ENCODE peak calls at places on chromosomes 4 and X, in nine cellular contexts. D, G, R, H, V, L, Q, N and M are unnamed samples.
A peak's percentile ranks its signal among the peaks of the same experiment; 100 is the strongest.

GRCh38 chr4:96912731-96913130 is 1072.8 kb downstream of the PDHA2 start:
- DNase-seq in D (peak; percentile 73), G (no peak), R (no peak), H (no peak), V (no peak), L (no peak), Q (no peak), N (no peak), M (no peak)

GRCh38 chrX:134949271-134949670 is 41.5 kb upstream of the SMIM10 start:
- DNase-seq in D (no peak), G (peak; percentile 62), R (peak; percentile 26), H (no peak), V (no peak), L (no peak), Q (peak; percentile 49), N (no peak), M (peak; percentile 39)

GRCh38 chrX:2928127-2928582 is 984 bp downstream of the ARSD start:
- DNase-seq in D (peak; percentile 85), G (no peak), R (peak; percentile 38), H (peak; percentile 82), V (peak; percentile 80), L (no peak), Q (no peak), N (no peak), M (no peak)

GRCh38 chrX:28586891-28587635 is at the start of gene IL1RAPL1:
- DNase-seq in D (peak; percentile 42), G (no peak), R (peak; percentile 38), H (no peak), V (no peak), L (peak; percentile 9), Q (peak; percentile 67), N (no peak), M (peak; percentile 52)

GRCh38 chr4:6550821-6551220 is 24.2 kb upstream of the MAN2B2 start:
- DNase-seq in D (no peak), G (no peak), R (no peak), H (no peak), V (no peak), L (no peak), Q (no peak), N (no peak), M (no peak)

GRCh38 chr4:127309360-127310095 is 323.2 kb upstream of the INTU start:
- DNase-seq in D (no peak), G (peak; percentile 21), R (peak; percentile 43), H (no peak), V (no peak), L (no peak), Q (no peak), N (no peak), M (no peak)

GRCh38 chr4:3877236-3877635 is 111.1 kb downstream of the ADRA2C start:
- DNase-seq in D (no peak), G (no peak), R (peak; percentile 41), H (no peak), V (no peak), L (no peak), Q (no peak), N (no peak), M (no peak)

GRCh38 chr4:9946171-9946570 is 75.1 kb downstream of the SLC2A9 start:
- DNase-seq in D (no peak), G (no peak), R (no peak), H (no peak), V (no peak), L (no peak), Q (no peak), N (no peak), M (no peak)

GRCh38 chr4:142475663-142476062 is 370.4 kb downstream of the INPP4B start:
- DNase-seq in D (no peak), G (no peak), R (peak; percentile 30), H (no peak), V (no peak), L (no peak), Q (peak; percentile 89), N (no peak), M (no peak)

GRCh38 chr4:42610941-42611340 is 46.0 kb downstream of the ATP8A1 start:
- DNase-seq in D (no peak), G (no peak), R (no peak), H (no peak), V (no peak), L (no peak), Q (no peak), N (no peak), M (no peak)

GRCh38 chr4:70734168-70734954 is 12.6 kb downstream of the RUFY3 start:
- DNase-seq in D (peak; percentile 16), G (no peak), R (peak; percentile 73), H (no peak), V (no peak), L (peak; percentile 91), Q (peak; percentile 52), N (peak; percentile 87), M (no peak)

GRCh38 chr4:95591278-95591677 is 42.5 kb upstream of the UNC5C start:
- DNase-seq in D (no peak), G (no peak), R (no peak), H (no peak), V (no peak), L (no peak), Q (no peak), N (no peak), M (no peak)

GRCh38 chr4:38868055-38868965 is 704 bp downstream of the FAM114A1 start:
- DNase-seq in D (peak; percentile 12), G (no peak), R (peak; percentile 72), H (peak; percentile 44), V (no peak), L (no peak), Q (no peak), N (no peak), M (peak; percentile 54)

GRCh38 chr4:54218736-54219135 is 10.4 kb upstream of the PDGFRA start:
- DNase-seq in D (no peak), G (no peak), R (no peak), H (no peak), V (no peak), L (no peak), Q (no peak), N (no peak), M (no peak)

GRCh38 chrX:53071064-53071463 is 11.1 kb upstream of the TSPYL2 start:
- DNase-seq in D (no peak), G (no peak), R (no peak), H (no peak), V (no peak), L (no peak), Q (no peak), N (no peak), M (no peak)

GRCh38 chr4:90641856-90642599 is 514.8 kb downstream of the CCSER1 start:
- DNase-seq in D (peak; percentile 4), G (no peak), R (no peak), H (peak; percentile 49), V (no peak), L (no peak), Q (no peak), N (no peak), M (peak; percentile 5)

DNA sequence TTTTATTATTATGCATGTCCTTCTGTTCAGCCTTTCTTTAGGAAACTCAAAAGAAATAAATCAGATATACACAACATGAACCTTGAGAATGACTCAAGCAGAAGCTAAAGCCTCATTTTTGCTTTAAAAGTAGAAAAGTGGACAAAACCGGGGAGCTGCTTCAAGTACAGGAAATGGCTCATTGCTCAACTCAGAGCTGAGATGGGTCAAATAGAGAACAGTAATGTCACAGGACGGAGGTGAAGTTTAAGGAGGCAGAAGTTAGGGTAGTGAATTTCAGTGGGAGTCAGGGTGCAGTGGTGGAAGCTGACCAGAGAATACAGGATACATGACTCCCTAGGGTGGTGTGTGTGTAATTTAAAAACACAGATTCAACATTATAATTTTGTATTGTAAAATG is 22.2 kb downstream of the PHKA2 start:
- DNase-seq in D (no peak), G (no peak), R (peak; percentile 65), H (no peak), V (no peak), L (no peak), Q (no peak), N (no peak), M (no peak)
- TF ChIP-seq EZH2phosphoT487 in D (no peak), G (no peak), R (no peak), H (no peak), V (no peak), L (no peak), Q (no peak), N (no peak), M (no peak)

GRCh38 chr4:76803522-76803921 is 94.4 kb downstream of the SOWAHB start:
- DNase-seq in D (no peak), G (no peak), R (peak; percentile 88), H (no peak), V (no peak), L (no peak), Q (peak; percentile 92), N (no peak), M (peak; percentile 75)
- TF ChIP-seq EZH2phosphoT487 in D (no peak), G (no peak), R (no peak), H (no peak), V (no peak), L (no peak), Q (no peak), N (no peak), M (no peak)

GRCh38 chrX:76148011-76148665 is 24.7 kb upstream of the PBDC1 start:
- DNase-seq in D (no peak), G (no peak), R (peak; percentile 55), H (no peak), V (no peak), L (peak; percentile 16), Q (peak; percentile 76), N (peak; percentile 34), M (no peak)
- TF ChIP-seq EZH2phosphoT487 in D (no peak), G (no peak), R (no peak), H (no peak), V (no peak), L (no peak), Q (no peak), N (no peak), M (no peak)

GRCh38 chrX:38273453-38273852 is 52.8 kb upstream of the SRPX start:
- DNase-seq in D (no peak), G (no peak), R (no peak), H (no peak), V (no peak), L (no peak), Q (no peak), N (no peak), M (no peak)

GRCh38 chrX:38277136-38277535 is 50.2 kb downstream of the RPGR start:
- DNase-seq in D (no peak), G (no peak), R (no peak), H (no peak), V (no peak), L (no peak), Q (peak; percentile 46), N (no peak), M (no peak)

GRCh38 chrX:38277802-38278201 is 49.5 kb downstream of the RPGR start:
- DNase-seq in D (no peak), G (no peak), R (no peak), H (no peak), V (no peak), L (no peak), Q (peak; percentile 53), N (no peak), M (no peak)

GRCh38 chrX:38276089-38276488 is 51.2 kb downstream of the RPGR start:
- DNase-seq in D (no peak), G (no peak), R (no peak), H (no peak), V (no peak), L (no peak), Q (no peak), N (no peak), M (no peak)

DNA sequence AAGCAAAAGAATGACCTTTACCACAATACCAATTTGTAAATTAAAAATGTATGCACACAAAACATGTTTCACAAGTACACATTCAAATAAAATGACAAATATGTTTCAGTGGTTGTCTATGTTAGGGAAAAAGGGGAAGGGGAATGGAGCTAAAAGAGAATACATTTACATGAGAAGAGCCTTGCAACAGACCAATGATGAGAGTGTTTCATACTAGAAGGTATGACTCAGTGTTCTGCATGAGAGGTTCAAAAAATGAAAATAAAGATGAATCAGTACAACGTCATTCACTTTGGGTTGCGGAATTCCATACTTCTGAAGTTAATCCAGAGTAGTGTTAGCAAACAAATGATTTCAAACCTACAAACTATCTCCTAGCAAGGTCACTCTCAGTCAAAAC is 51.7 kb downstream of the RPGR start:
- DNase-seq in D (no peak), G (peak; percentile 27), R (peak; percentile 90), H (no peak), V (no peak), L (no peak), Q (peak; percentile 90), N (no peak), M (peak; percentile 7)
- TF ChIP-seq EZH2phosphoT487 in D (no peak), G (no peak), R (no peak), H (no peak), V (no peak), L (no peak), Q (no peak), N (no peak), M (no peak)